ENCODE peak calls at places on chromosomes 13 and 19, in six cellular contexts. J is psoas muscle, S is GM06990, O is PC-3, P is activated B cell treated with CpG ODN at 0.5 μM for 24 hours, L is GM12864. U is an unnamed sample.

GRCh38 chr19:55013596-55013995 is 24.5 kb downstream of the GP6 start:
- DNase-seq in O (no peak), P (no peak), S (no peak), L (no peak), J (no peak), U (no peak)

GRCh38 chr13:75135325-75135825 is 346.6 kb downstream of the TBC1D4 start:
- DNase-seq in L (no peak), J (no peak), O (peak), P (no peak), S (no peak), U (no peak)

GRCh38 chr13:49580980-49581680 is 4.2 kb downstream of the RCBTB1 start:
- DNase-seq in J (no peak), S (no peak), L (no peak), P (no peak), O (no peak), U (no peak)

GRCh38 chr13:91767681-91768080 is 369.3 kb downstream of the GPC5 start:
- DNase-seq in S (no peak), J (no peak), P (no peak), O (no peak), L (no peak), U (no peak)

GRCh38 chr13:85363504-85363903 is 435.7 kb downstream of the SLITRK6 start:
- DNase-seq in J (no peak), L (no peak), P (no peak), S (no peak), O (no peak), U (no peak)

GRCh38 chr19:16594681-16595091 is 22.5 kb upstream of the SLC35E1 start:
- DNase-seq in S (no peak), J (no peak), L (no peak), P (no peak), O (no peak), U (no peak)

GRCh38 chr19:7979559-7979958 is 25.9 kb downstream of the ELAVL1 start:
- DNase-seq in P (no peak), L (no peak), J (peak), O (no peak), S (no peak), U (no peak)

GRCh38 chr19:5154129-5154798 is 185.4 kb downstream of the KDM4B start:
- DNase-seq in S (no peak), P (peak), J (no peak), O (peak), L (no peak), U (no peak)

GRCh38 chr19:2888739-2889224 is 11.9 kb upstream of the ZNF57 start:
- DNase-seq in J (peak), P (peak), S (no peak), L (no peak), O (no peak), U (no peak)

GRCh38 chr13:74145249-74145970 is 11.2 kb upstream of the KLF12 start:
- DNase-seq in L (no peak), O (no peak), S (no peak), P (no peak), J (no peak), U (no peak)

GRCh38 chr13:29369060-29369743 is 226.3 kb downstream of the SLC7A1 start:
- DNase-seq in S (no peak), P (no peak), L (no peak), O (peak), J (no peak), U (no peak)
- TF ChIP-seq CTCF in S (peak), P (no peak), L (peak), O (peak), J (peak), U (peak)

GRCh38 chr13:20703785-20704458 is 423 bp downstream of the IL17D start:
- DNase-seq in P (peak), O (peak), J (peak), L (peak), S (peak), U (peak)
- TF ChIP-seq CTCF in P (no peak), O (peak), J (peak), L (peak), S (peak), U (peak)

GRCh38 chr13:77143325-77143907 is 116.5 kb upstream of the FBXL3 start:
- DNase-seq in P (no peak), S (no peak), L (no peak), J (no peak), O (peak), U (no peak)
- TF ChIP-seq CTCF in P (no peak), S (no peak), L (no peak), J (no peak), O (no peak), U (no peak)

GRCh38 chr19:49761625-49762311 is 1.3 kb downstream of the TSKS start:
- DNase-seq in P (no peak), O (peak), L (no peak), J (no peak), S (no peak), U (no peak)
- TF ChIP-seq CTCF in P (no peak), O (peak), L (no peak), J (no peak), S (no peak), U (no peak)

DNA sequence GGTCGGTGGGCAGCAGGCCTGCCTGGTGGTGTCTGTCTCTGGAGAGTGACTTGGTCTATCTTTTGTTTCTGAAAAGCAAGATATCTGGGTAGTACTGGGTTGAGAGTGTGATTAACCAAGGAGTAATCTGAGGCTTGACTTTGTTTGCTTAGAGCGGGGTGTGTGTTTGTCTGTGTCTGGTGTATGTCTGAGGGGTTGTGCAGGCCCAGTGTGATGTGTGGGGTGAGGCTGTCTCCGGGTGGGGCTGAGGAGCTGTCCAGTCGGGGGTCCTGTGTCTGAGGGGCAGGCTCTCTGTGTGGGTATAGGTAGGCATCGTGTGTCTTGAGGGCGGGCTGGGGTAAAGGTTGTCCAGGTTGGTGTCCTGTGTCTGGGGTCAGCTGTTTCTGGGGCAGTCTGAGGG is 11.1 kb upstream of the TIMM50 start:
- DNase-seq in P (no peak), S (no peak), L (no peak), J (peak), O (no peak), U (no peak)
- TF ChIP-seq CTCF in P (no peak), S (no peak), L (no peak), J (no peak), O (no peak), U (no peak)

DNA sequence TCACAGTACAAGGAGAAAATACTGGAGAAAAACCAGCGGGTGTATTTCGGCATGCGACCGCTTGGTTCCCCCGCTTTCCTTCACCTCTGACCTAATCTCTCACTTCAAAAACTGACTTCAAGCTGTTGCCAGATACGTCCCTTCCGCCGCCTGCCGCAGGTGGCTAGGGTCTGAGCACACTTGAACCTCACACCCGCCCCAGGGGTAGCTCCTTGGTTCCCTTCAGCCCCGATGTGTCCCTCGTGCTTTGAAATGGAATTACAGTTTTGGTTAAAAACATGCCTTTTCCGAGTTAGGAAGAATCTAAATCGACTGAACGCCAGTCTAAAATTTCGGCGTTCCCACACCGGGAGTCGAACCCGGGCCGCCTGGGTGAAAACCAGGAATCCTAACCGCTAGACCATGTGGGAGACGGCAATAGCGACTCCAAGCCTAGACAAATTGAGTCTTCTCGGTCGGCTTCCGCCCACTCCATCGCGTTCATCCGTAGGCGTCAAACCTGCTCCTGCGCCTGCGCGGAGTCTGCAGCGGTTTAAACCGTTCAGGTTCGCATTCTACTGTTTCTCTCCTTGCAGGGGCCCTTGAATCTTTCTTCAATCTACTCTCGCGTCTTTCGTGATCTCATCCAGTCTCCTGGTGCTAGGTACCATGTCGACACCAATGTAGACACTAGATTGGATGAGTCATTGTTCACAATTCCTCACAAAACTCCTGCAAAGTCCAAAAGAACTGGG is 71.5 kb downstream of the NUFIP1 start:
- DNase-seq in P (peak), L (peak), J (peak), S (peak), O (peak), U (peak)
- TF ChIP-seq CTCF in P (no peak), L (peak), J (peak), S (peak), O (no peak), U (peak)